ENCODE peak calls at places on chromosome 4, in five cellular contexts. One of them, this sample, is unnamed.

GRCh38 chr4:41448935-41449334 is 89.0 kb upstream of the LIMCH1 start:
- DNase-seq in HepG2: peak; percentile 3
- DNase-seq in K562: no peak
- DNase-seq in SK-N-SH: no peak
- DNase-seq in GM12878: no peak
- DNase-seq in this sample: no peak

GRCh38 chr4:141158219-141158618 is 24.9 kb upstream of the RNF150 start:
- DNase-seq in HepG2: peak; percentile 31
- DNase-seq in SK-N-SH: peak; percentile 39
- DNase-seq in K562: peak; percentile 32
- DNase-seq in GM12878: no peak
- DNase-seq in this sample: peak; percentile 20

GRCh38 chr4:7823416-7823824 is 116.2 kb downstream of the AFAP1 start:
- DNase-seq in K562: no peak
- DNase-seq in SK-N-SH: peak; percentile 75
- DNase-seq in HepG2: peak; percentile 66
- DNase-seq in GM12878: no peak
- DNase-seq in this sample: no peak

GRCh38 chr4:2048831-2049230 is 10.3 kb upstream of the NAT8L start:
- DNase-seq in K562: no peak
- DNase-seq in GM12878: no peak
- DNase-seq in SK-N-SH: no peak
- DNase-seq in HepG2: no peak
- DNase-seq in this sample: no peak

GRCh38 chr4:3250956-3251690 is 2.2 kb downstream of the MSANTD1 start:
- DNase-seq in HepG2: no peak
- DNase-seq in GM12878: no peak
- DNase-seq in K562: no peak
- DNase-seq in SK-N-SH: no peak
- DNase-seq in this sample: no peak

GRCh38 chr4:147163311-147163710 is 217.6 kb upstream of the TTC29 start:
- DNase-seq in SK-N-SH: no peak
- DNase-seq in HepG2: no peak
- DNase-seq in GM12878: no peak
- DNase-seq in K562: no peak
- DNase-seq in this sample: no peak

GRCh38 chr4:40675166-40675565 is 45.5 kb upstream of the RBM47 start:
- DNase-seq in GM12878: no peak
- DNase-seq in SK-N-SH: no peak
- DNase-seq in K562: no peak
- DNase-seq in HepG2: no peak
- DNase-seq in this sample: no peak

GRCh38 chr4:145130788-145131398 is 32.8 kb downstream of the ABCE1 start:
- DNase-seq in GM12878: no peak
- DNase-seq in SK-N-SH: no peak
- DNase-seq in K562: no peak
- DNase-seq in HepG2: no peak
- DNase-seq in this sample: no peak

GRCh38 chr4:7049739-7050138 is 6.6 kb downstream of the TADA2B start:
- DNase-seq in K562: no peak
- DNase-seq in GM12878: no peak
- DNase-seq in SK-N-SH: no peak
- DNase-seq in HepG2: no peak
- DNase-seq in this sample: no peak

GRCh38 chr4:112213850-112214249 is 17.7 kb upstream of the AP1AR start:
- DNase-seq in GM12878: no peak
- DNase-seq in SK-N-SH: no peak
- DNase-seq in HepG2: no peak
- DNase-seq in K562: no peak
- DNase-seq in this sample: no peak

GRCh38 chr4:9952415-9952950 is 68.8 kb downstream of the SLC2A9 start:
- DNase-seq in HepG2: peak; percentile 27
- DNase-seq in K562: no peak
- DNase-seq in SK-N-SH: no peak
- DNase-seq in GM12878: no peak
- DNase-seq in this sample: no peak

GRCh38 chr4:154560824-154561231 is 2.0 kb upstream of the FGB start:
- DNase-seq in K562: no peak
- DNase-seq in GM12878: no peak
- DNase-seq in SK-N-SH: no peak
- DNase-seq in HepG2: peak; percentile 90
- DNase-seq in this sample: no peak

GRCh38 chr4:139736257-139736626 is 70.6 kb downstream of the MGST2 start:
- DNase-seq in HepG2: no peak
- DNase-seq in GM12878: no peak
- DNase-seq in SK-N-SH: no peak
- DNase-seq in K562: no peak
- DNase-seq in this sample: no peak

DNA sequence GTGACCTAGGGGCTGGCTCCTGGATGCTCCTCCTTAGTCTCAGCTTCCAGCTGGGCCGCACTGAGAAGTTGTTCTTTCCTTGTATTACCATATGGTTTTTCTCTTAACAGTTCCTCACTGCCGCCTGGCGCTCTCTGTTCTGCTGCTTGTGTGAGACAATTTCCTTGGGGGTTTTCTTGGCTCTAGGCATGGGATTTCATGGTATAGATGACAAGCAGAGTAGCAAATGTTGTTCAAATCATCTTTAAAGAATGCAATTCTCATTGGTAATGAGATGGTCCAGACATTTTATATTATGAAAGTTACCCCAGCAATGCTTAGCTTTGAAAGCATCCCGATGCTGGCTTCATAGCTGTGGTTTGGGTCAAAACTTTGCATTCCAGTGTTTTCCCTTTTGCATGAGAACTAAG is 37.6 kb downstream of the SEPTIN11 start:
- DNase-seq in HepG2: no peak
- DNase-seq in SK-N-SH: no peak
- DNase-seq in GM12878: no peak
- DNase-seq in K562: no peak
- DNase-seq in this sample: no peak
- TF ChIP-seq FOXM1 in HepG2: no peak
- TF ChIP-seq FOXM1 in SK-N-SH: peak; percentile 68
- TF ChIP-seq FOXM1 in GM12878: no peak
- TF ChIP-seq FOXM1 in K562: no peak
- TF ChIP-seq FOXM1 in this sample: no peak

GRCh38 chr4:121316091-121316490 is 64.7 kb downstream of the QRFPR start:
- DNase-seq in HepG2: no peak
- DNase-seq in SK-N-SH: no peak
- DNase-seq in K562: no peak
- DNase-seq in GM12878: no peak
- DNase-seq in this sample: no peak
- TF ChIP-seq FOXM1 in HepG2: no peak
- TF ChIP-seq FOXM1 in SK-N-SH: no peak
- TF ChIP-seq FOXM1 in K562: no peak
- TF ChIP-seq FOXM1 in GM12878: no peak
- TF ChIP-seq FOXM1 in this sample: no peak

GRCh38 chr4:84622959-84623358 is 40.0 kb downstream of the CDS1 start:
- DNase-seq in K562: no peak
- DNase-seq in HepG2: no peak
- DNase-seq in SK-N-SH: no peak
- DNase-seq in GM12878: no peak
- DNase-seq in this sample: no peak

DNA sequence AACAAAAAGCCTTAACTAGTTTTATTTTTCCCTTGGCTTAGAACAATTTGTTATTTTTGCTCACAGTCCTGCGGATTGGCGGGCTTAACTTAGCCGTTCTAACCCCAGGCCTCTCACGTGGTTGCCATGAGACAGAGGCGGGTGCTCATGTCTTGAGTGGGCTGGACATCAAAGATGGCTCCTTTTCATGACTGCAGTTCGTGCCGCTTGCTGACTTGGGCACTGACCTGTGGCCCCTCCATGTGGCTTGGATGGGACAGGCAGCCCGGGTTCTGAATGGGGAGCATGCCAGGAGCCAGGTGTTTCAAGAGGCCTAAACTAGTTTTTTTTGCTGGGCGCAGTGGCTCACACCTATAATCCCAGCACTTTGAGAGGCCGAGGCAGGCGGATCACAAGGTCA is 40.7 kb downstream of the CDS1 start:
- DNase-seq in GM12878: no peak
- DNase-seq in SK-N-SH: no peak
- DNase-seq in K562: no peak
- DNase-seq in HepG2: no peak
- DNase-seq in this sample: no peak
- TF ChIP-seq FOXM1 in GM12878: no peak
- TF ChIP-seq FOXM1 in SK-N-SH: no peak
- TF ChIP-seq FOXM1 in K562: no peak
- TF ChIP-seq FOXM1 in HepG2: no peak
- TF ChIP-seq FOXM1 in this sample: no peak

DNA sequence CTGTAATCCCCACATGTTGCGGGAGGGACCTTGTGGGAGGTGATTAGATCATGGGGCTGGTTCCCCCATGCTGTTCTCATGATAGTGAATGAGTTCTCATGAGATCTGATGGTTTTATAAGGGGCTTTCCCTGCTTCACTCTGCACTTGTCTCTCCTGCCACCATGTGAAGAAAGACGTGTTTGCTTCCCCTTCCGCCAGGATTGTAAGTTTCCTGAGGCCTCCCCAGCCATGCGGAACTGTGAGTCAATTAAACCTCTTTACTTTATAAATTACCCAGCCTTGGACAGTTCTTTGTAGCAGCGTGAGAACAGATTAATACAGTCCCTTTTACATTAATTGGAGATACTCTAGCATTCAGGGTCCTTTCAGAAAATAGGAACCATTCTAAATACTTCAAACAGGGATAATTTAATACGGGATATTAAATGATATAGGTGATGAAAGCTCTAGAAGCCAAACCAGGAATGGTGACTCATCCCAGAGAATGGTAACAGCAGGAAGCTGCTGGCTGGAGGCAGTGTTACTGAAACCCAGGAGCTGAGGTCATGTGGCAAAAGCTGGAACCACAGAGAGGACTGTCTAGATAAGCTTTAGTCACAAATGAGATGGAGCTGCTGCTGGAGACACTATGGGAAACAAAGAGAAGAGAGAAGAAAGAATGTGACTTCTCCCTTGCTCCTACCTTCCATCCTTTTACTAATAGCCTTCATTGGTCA is 57.3 kb downstream of the GSTCD start:
- DNase-seq in GM12878: no peak
- DNase-seq in HepG2: peak; percentile 8
- DNase-seq in K562: no peak
- DNase-seq in SK-N-SH: no peak
- DNase-seq in this sample: peak; percentile 6
- TF ChIP-seq FOXM1 in GM12878: no peak
- TF ChIP-seq FOXM1 in HepG2: no peak
- TF ChIP-seq FOXM1 in K562: no peak
- TF ChIP-seq FOXM1 in SK-N-SH: no peak
- TF ChIP-seq FOXM1 in this sample: no peak

DNA sequence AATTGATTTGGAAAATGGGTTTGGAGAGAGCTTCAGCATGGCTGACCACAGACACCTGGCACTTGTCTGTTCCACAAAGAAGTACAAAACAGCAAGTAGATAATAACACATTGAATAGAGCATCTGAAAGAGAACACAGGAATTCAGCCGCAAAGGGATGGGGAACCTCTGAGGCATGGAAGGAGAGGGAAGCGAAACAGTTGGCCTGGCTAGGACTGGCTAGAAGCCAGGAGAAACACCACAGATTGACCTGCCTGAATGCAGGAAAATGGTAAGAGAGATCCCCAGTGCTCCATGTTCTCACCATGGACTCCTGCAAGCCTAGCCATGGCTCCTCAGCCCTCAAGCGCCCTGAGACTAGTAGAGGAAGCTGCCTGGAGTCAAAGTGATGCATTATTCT is 169.7 kb upstream of the SH3RF1 start:
- DNase-seq in HepG2: no peak
- DNase-seq in GM12878: no peak
- DNase-seq in SK-N-SH: no peak
- DNase-seq in K562: no peak
- DNase-seq in this sample: no peak
- TF ChIP-seq FOXM1 in HepG2: no peak
- TF ChIP-seq FOXM1 in GM12878: no peak
- TF ChIP-seq FOXM1 in SK-N-SH: no peak
- TF ChIP-seq FOXM1 in K562: no peak
- TF ChIP-seq FOXM1 in this sample: no peak

GRCh38 chr4:23979534-23979933 is 89.7 kb upstream of the PPARGC1A start:
- DNase-seq in K562: no peak
- DNase-seq in SK-N-SH: no peak
- DNase-seq in HepG2: no peak
- DNase-seq in GM12878: no peak
- DNase-seq in this sample: no peak
- TF ChIP-seq FOXM1 in K562: no peak
- TF ChIP-seq FOXM1 in SK-N-SH: no peak
- TF ChIP-seq FOXM1 in HepG2: no peak
- TF ChIP-seq FOXM1 in GM12878: no peak
- TF ChIP-seq FOXM1 in this sample: no peak

GRCh38 chr4:53280846-53281245 is 85.0 kb downstream of the SCFD2 start:
- DNase-seq in HepG2: no peak
- DNase-seq in GM12878: no peak
- DNase-seq in K562: no peak
- DNase-seq in SK-N-SH: no peak
- DNase-seq in this sample: no peak
- TF ChIP-seq FOXM1 in HepG2: no peak
- TF ChIP-seq FOXM1 in GM12878: no peak
- TF ChIP-seq FOXM1 in K562: no peak
- TF ChIP-seq FOXM1 in SK-N-SH: no peak
- TF ChIP-seq FOXM1 in this sample: no peak

GRCh38 chr4:183330841-183331240 is 8.6 kb upstream of the CLDN24 start:
- DNase-seq in K562: no peak
- DNase-seq in SK-N-SH: no peak
- DNase-seq in GM12878: no peak
- DNase-seq in HepG2: no peak
- DNase-seq in this sample: no peak

GRCh38 chr4:183332447-183332846 is 10.2 kb upstream of the CLDN24 start:
- DNase-seq in SK-N-SH: no peak
- DNase-seq in HepG2: no peak
- DNase-seq in GM12878: no peak
- DNase-seq in K562: no peak
- DNase-seq in this sample: no peak

GRCh38 chr4:183335369-183335940 is 13.2 kb upstream of the CLDN24 start:
- DNase-seq in GM12878: no peak
- DNase-seq in K562: no peak
- DNase-seq in SK-N-SH: no peak
- DNase-seq in HepG2: peak; percentile 31
- DNase-seq in this sample: no peak

GRCh38 chr4:183333202-183333601 is 11.0 kb upstream of the CLDN24 start:
- DNase-seq in HepG2: no peak
- DNase-seq in GM12878: no peak
- DNase-seq in K562: no peak
- DNase-seq in SK-N-SH: no peak
- DNase-seq in this sample: no peak

GRCh38 chr4:183333983-183334382 is 11.8 kb upstream of the CLDN24 start:
- DNase-seq in K562: no peak
- DNase-seq in SK-N-SH: no peak
- DNase-seq in GM12878: no peak
- DNase-seq in HepG2: peak; percentile 81
- DNase-seq in this sample: no peak
- TF ChIP-seq FOXM1 in K562: no peak
- TF ChIP-seq FOXM1 in SK-N-SH: no peak
- TF ChIP-seq FOXM1 in GM12878: no peak
- TF ChIP-seq FOXM1 in HepG2: no peak
- TF ChIP-seq FOXM1 in this sample: no peak

GRCh38 chr4:89994176-89994873 is 99.7 kb downstream of the MMRN1 start:
- DNase-seq in HepG2: peak; percentile 68
- DNase-seq in GM12878: no peak
- DNase-seq in SK-N-SH: no peak
- DNase-seq in K562: no peak
- DNase-seq in this sample: no peak
- TF ChIP-seq FOXM1 in HepG2: no peak
- TF ChIP-seq FOXM1 in GM12878: no peak
- TF ChIP-seq FOXM1 in SK-N-SH: no peak
- TF ChIP-seq FOXM1 in K562: no peak
- TF ChIP-seq FOXM1 in this sample: no peak

GRCh38 chr4:156173481-156173880 is 219.8 kb upstream of the CTSO start:
- DNase-seq in K562: no peak
- DNase-seq in GM12878: no peak
- DNase-seq in SK-N-SH: no peak
- DNase-seq in HepG2: no peak
- DNase-seq in this sample: no peak
- TF ChIP-seq FOXM1 in K562: no peak
- TF ChIP-seq FOXM1 in GM12878: no peak
- TF ChIP-seq FOXM1 in SK-N-SH: no peak
- TF ChIP-seq FOXM1 in HepG2: no peak
- TF ChIP-seq FOXM1 in this sample: no peak